ENCODE peak calls at places on chromosomes 3 and 15, in ten cellular contexts. H is body of pancreas, K is HepG2, B is HCT116, S is IMR-90, N is K562, Y is right lobe of liver, L is upper lobe of left lung, T is A549, R is GM12878. W is an unnamed sample.
A peak's percentile ranks its signal among the peaks of the same experiment; 100 is the strongest.

GRCh38 chr3:187968883-187969580 is 184.9 kb upstream of the LPP start:
- ATAC-seq in H (peak; percentile 96), K (peak; percentile 79), B (peak; percentile 33), S (peak; percentile 35), N (no peak), Y (peak; percentile 83), L (no peak), T (no peak), R (no peak), W (peak; percentile 79)

GRCh38 chr15:88303455-88303854 is 46.9 kb upstream of the NTRK3 start:
- ATAC-seq in H (no peak), K (no peak), B (no peak), S (no peak), N (no peak), Y (no peak), L (no peak), T (no peak), R (no peak), W (no peak)

GRCh38 chr3:14301558-14301957 is 100.8 kb upstream of the SLC6A6 start:
- ATAC-seq in H (no peak), K (peak; percentile 86), B (no peak), S (no peak), N (no peak), Y (no peak), L (no peak), T (no peak), R (no peak), W (no peak)

GRCh38 chr15:84855032-84855645 is 29.3 kb upstream of the SLC28A1 start:
- ATAC-seq in H (no peak), K (no peak), B (no peak), S (no peak), N (no peak), Y (no peak), L (no peak), T (no peak), R (no peak), W (no peak)

GRCh38 chr3:157444789-157445188 is 8.1 kb downstream of the PTX3 start:
- ATAC-seq in H (no peak), K (no peak), B (no peak), S (no peak), N (no peak), Y (no peak), L (no peak), T (no peak), R (no peak), W (no peak)

GRCh38 chr3:73399106-73399505 is 225.6 kb downstream of the PDZRN3 start:
- ATAC-seq in H (peak; percentile 58), K (no peak), B (no peak), S (peak; percentile 67), N (no peak), Y (peak; percentile 60), L (no peak), T (no peak), R (no peak), W (peak; percentile 66)

GRCh38 chr3:156024904-156025303 is 95.5 kb upstream of the KCNAB1 start:
- ATAC-seq in H (no peak), K (no peak), B (no peak), S (peak; percentile 80), N (no peak), Y (no peak), L (no peak), T (no peak), R (no peak), W (no peak)

GRCh38 chr3:71690222-71690821 is 34.9 kb downstream of the EIF4E3 start:
- ATAC-seq in H (no peak), K (no peak), B (no peak), S (peak; percentile 50), N (no peak), Y (peak; percentile 69), L (no peak), T (no peak), R (no peak), W (peak; percentile 63)

GRCh38 chr15:65101891-65102708 is 12.9 kb downstream of the UBAP1L start:
- ATAC-seq in H (peak; percentile 12), K (peak; percentile 33), B (peak; percentile 57), S (peak; percentile 35), N (no peak), Y (peak; percentile 12), L (no peak), T (peak; percentile 11), R (no peak), W (peak; percentile 19)

GRCh38 chr15:40456299-40456712 is 14.5 kb upstream of the CHST14 start:
- ATAC-seq in H (peak; percentile 60), K (no peak), B (no peak), S (no peak), N (no peak), Y (no peak), L (no peak), T (no peak), R (no peak), W (no peak)

GRCh38 chr3:61872077-61872706 is 310.8 kb downstream of the PTPRG start:
- ATAC-seq in H (no peak), K (no peak), B (no peak), S (no peak), N (no peak), Y (no peak), L (no peak), T (no peak), R (no peak), W (no peak)

GRCh38 chr3:31559872-31560534 is 27.3 kb downstream of the STT3B start:
- ATAC-seq in H (no peak), K (no peak), B (no peak), S (no peak), N (no peak), Y (no peak), L (no peak), T (no peak), R (peak; percentile 58), W (no peak)

GRCh38 chr3:4410174-4410573 is 56.9 kb downstream of the SUMF1 start:
- ATAC-seq in H (no peak), K (no peak), B (no peak), S (no peak), N (no peak), Y (no peak), L (no peak), T (no peak), R (peak; percentile 68), W (no peak)

GRCh38 chr3:170815340-170815739 is 54.7 kb downstream of the RPL22L1 start:
- ATAC-seq in H (peak; percentile 87), K (peak; percentile 84), B (peak; percentile 83), S (no peak), N (peak; percentile 95), Y (peak; percentile 93), L (no peak), T (no peak), R (no peak), W (no peak)

GRCh38 chr15:56105855-56106254 is 112.4 kb upstream of the NEDD4 start:
- ATAC-seq in H (no peak), K (no peak), B (no peak), S (no peak), N (no peak), Y (no peak), L (no peak), T (no peak), R (peak; percentile 57), W (no peak)

GRCh38 chr15:61157933-61158332 is 71.2 kb downstream of the RORA start:
- ATAC-seq in H (peak; percentile 56), K (no peak), B (no peak), S (no peak), N (no peak), Y (peak; percentile 43), L (peak; percentile 75), T (no peak), R (no peak), W (peak; percentile 82)

GRCh38 chr3:78858165-78858564 is 909.6 kb downstream of the ROBO1 start:
- ATAC-seq in H (no peak), K (peak; percentile 77), B (no peak), S (no peak), N (no peak), Y (no peak), L (no peak), T (no peak), R (peak; percentile 27), W (no peak)

GRCh38 chr15:58298883-58299282 is 132.9 kb upstream of the LIPC start:
- ATAC-seq in H (no peak), K (no peak), B (no peak), S (no peak), N (no peak), Y (peak; percentile 17), L (no peak), T (no peak), R (no peak), W (no peak)

GRCh38 chr15:100189849-100190248 is 151.9 kb downstream of the ADAMTS17 start:
- ATAC-seq in H (no peak), K (no peak), B (no peak), S (no peak), N (peak; percentile 36), Y (no peak), L (no peak), T (no peak), R (no peak), W (no peak)
- H3K9me3 ChIP-seq in H (no peaks in the 10 kb centered on the region), K (no peaks in the 10 kb centered on the region), B (no peaks in the 10 kb centered on the region), S (peaks cover 65% of the 10 kb centered on the region), N (no peaks in the 10 kb centered on the region), Y (no peaks in the 10 kb centered on the region), L (no peaks in the 10 kb centered on the region), T (peaks cover 5% of the 10 kb centered on the region), R (no peaks in the 10 kb centered on the region), W (no peaks in the 10 kb centered on the region)

DNA sequence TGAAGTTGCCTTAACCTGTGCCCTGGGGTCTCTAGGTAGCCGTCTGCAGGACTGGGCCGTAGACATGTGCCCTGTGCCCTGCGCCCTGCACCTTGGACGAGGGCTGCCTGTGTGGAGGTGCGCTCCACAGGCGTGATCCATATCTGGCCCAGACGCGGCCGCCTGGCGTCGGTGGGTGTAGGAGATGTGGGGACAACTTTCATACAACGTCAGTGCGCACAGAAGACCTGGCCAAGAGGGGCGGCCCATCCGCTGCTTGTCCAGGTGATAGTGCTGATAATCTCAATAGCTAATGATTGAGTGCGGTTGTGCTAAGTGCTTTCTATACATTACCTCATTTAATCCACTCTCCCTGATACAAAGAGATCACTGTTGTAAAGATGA is 665 bp upstream of the RASGRP1 start:
- ATAC-seq in H (no peak), K (peak; percentile 23), B (no peak), S (no peak), N (no peak), Y (peak; percentile 4), L (peak; percentile 54), T (no peak), R (no peak), W (no peak)
- H3K27ac ChIP-seq in H (no peak overlapping the region), K (no peak overlapping the region), B (no peak overlapping the region), S (no peak overlapping the region), N (no peak overlapping the region), Y (no peak overlapping the region), L (no peak overlapping the region), T (peak overlapping the region; percentile 86), R (no peak overlapping the region), W (no peak overlapping the region)

GRCh38 chr3:152244156-152244888 is 24.4 kb upstream of the MBNL1 start:
- ATAC-seq in H (no peak), K (no peak), B (no peak), S (no peak), N (peak; percentile 69), Y (no peak), L (no peak), T (no peak), R (peak; percentile 59), W (no peak)
- TF ChIP-seq POLR2A in H (no peak), K (no peak), B (no peak), S (no peak), N (peak; percentile 26), Y (no peak), L (no peak), T (no peak), R (no peak), W (no peak)

GRCh38 chr15:20368974-20369373 is 172.6 kb downstream of the GOLGA6L6 start:
- ATAC-seq in H (no peak), K (no peak), B (no peak), S (no peak), N (no peak), Y (no peak), L (no peak), T (no peak), R (no peak), W (no peak)

GRCh38 chr15:20367093-20367492 is 174.5 kb downstream of the GOLGA6L6 start:
- ATAC-seq in H (no peak), K (no peak), B (no peak), S (no peak), N (no peak), Y (no peak), L (no peak), T (no peak), R (no peak), W (no peak)
- H3K9me3 ChIP-seq in H (no peaks in the 10 kb centered on the region), K (no peaks in the 10 kb centered on the region), B (peaks cover 18% of the 10 kb centered on the region), S (peaks cover 10% of the 10 kb centered on the region), N (no peaks in the 10 kb centered on the region), Y (no peaks in the 10 kb centered on the region), L (no peaks in the 10 kb centered on the region), T (peaks cover 5% of the 10 kb centered on the region), R (no peaks in the 10 kb centered on the region), W (no peaks in the 10 kb centered on the region)

W was measured in gastroesophageal sphincter.